ENCODE peak calls at places on chromosomes 4 and X, in six cellular contexts. S is caudate nucleus, D is A172, M is lung, A is WTC11, L is NCI-H748 treated with DMSO at 0.1 percent for 48 hours. Y is an unnamed sample.

GRCh38 chrX:97524997-97525396 is 641.3 kb downstream of the RPA4 start:
- DNase-seq in S (no peak), D (peak), M (no peak), A (no peak), L (no peak), Y (no peak)

GRCh38 chr4:98447648-98448047 is 186.5 kb downstream of the RAP1GDS1 start:
- DNase-seq in S (no peak), D (no peak), M (no peak), A (peak), L (no peak), Y (no peak)

GRCh38 chr4:15755321-15755750 is 22.8 kb upstream of the CD38 start:
- DNase-seq in S (no peak), D (peak), M (no peak), A (no peak), L (no peak), Y (no peak)

GRCh38 chr4:62460329-62460728 is 1260.2 kb downstream of the ADGRL3 start:
- DNase-seq in S (no peak), D (peak), M (no peak), A (no peak), L (no peak), Y (no peak)

GRCh38 chr4:1488357-1488756 is 82.1 kb upstream of the NKX1-1 start:
- DNase-seq in S (no peak), D (no peak), M (no peak), A (no peak), L (no peak), Y (no peak)

GRCh38 chr4:86556791-86557415 is 37.2 kb upstream of the PTPN13 start:
- DNase-seq in S (no peak), D (peak), M (no peak), A (no peak), L (no peak), Y (no peak)

GRCh38 chr4:159719531-159719930 is 616.7 kb downstream of the RAPGEF2 start:
- DNase-seq in S (no peak), D (no peak), M (no peak), A (no peak), L (no peak), Y (no peak)

GRCh38 chr4:56821394-56822263 is at the start of gene SPINK2:
- DNase-seq in S (no peak), D (no peak), M (peak), A (peak), L (peak), Y (no peak)

GRCh38 chr4:11426716-11427115 is 2.0 kb downstream of the HS3ST1 start:
- DNase-seq in S (no peak), D (no peak), M (no peak), A (no peak), L (no peak), Y (no peak)

GRCh38 chr4:13875160-13875559 is 247.6 kb upstream of the BOD1L1 start:
- DNase-seq in S (no peak), D (no peak), M (no peak), A (no peak), L (no peak), Y (no peak)

GRCh38 chr4:180913750-180914149 is 1329.5 kb upstream of the TENM3 start:
- DNase-seq in S (no peak), D (peak), M (no peak), A (no peak), L (no peak), Y (no peak)

GRCh38 chr4:109730294-109731051 is 603 bp upstream of the PLA2G12A start:
- DNase-seq in S (peak), D (peak), M (peak), A (peak), L (peak), Y (peak)

GRCh38 chr4:173527103-173527876 is 2.7 kb downstream of the HAND2 start:
- DNase-seq in S (no peak), D (no peak), M (no peak), A (peak), L (no peak), Y (no peak)

GRCh38 chr4:138736362-138736761 is 279.2 kb upstream of the NOCT start:
- DNase-seq in S (no peak), D (peak), M (no peak), A (no peak), L (no peak), Y (no peak)

GRCh38 chr4:80201326-80202151 is 4.2 kb downstream of the PRDM8 start:
- DNase-seq in S (no peak), D (no peak), M (no peak), A (peak), L (no peak), Y (no peak)

GRCh38 chrX:10189317-10190268 is 32.8 kb downstream of the CLCN4 start:
- DNase-seq in S (peak), D (peak), M (peak), A (peak), L (peak), Y (peak)

GRCh38 chr4:106583567-106583966 is 215.0 kb upstream of the GIMD1 start:
- DNase-seq in S (no peak), D (peak), M (no peak), A (no peak), L (no peak), Y (no peak)

GRCh38 chrX:15619053-15619772 is 18.5 kb upstream of the ACE2 start:
- DNase-seq in S (no peak), D (peak), M (no peak), A (no peak), L (no peak), Y (no peak)

GRCh38 chr4:189362364-189362763 is 578.3 kb upstream of the FRG1 start:
- DNase-seq in S (no peak), D (no peak), M (no peak), A (no peak), L (no peak), Y (no peak)

GRCh38 chr4:53786632-53787031 is 195.3 kb upstream of the LNX1 start:
- DNase-seq in S (no peak), D (no peak), M (no peak), A (no peak), L (no peak), Y (no peak)

GRCh38 chr4:36292551-36293188 is 11.3 kb downstream of the DTHD1 start:
- DNase-seq in S (no peak), D (no peak), M (no peak), A (no peak), L (no peak), Y (no peak)

GRCh38 chr4:9898596-9899345 is 117.3 kb downstream of the DRD5 start:
- DNase-seq in S (no peak), D (no peak), M (peak), A (peak), L (no peak), Y (peak)

GRCh38 chrX:149682956-149683947 is 28.6 kb upstream of the MAGEA11 start:
- DNase-seq in S (no peak), D (no peak), M (no peak), A (no peak), L (no peak), Y (no peak)

GRCh38 chr4:185589067-185589844 is 53.9 kb upstream of the PDLIM3 start:
- DNase-seq in S (no peak), D (peak), M (no peak), A (no peak), L (no peak), Y (no peak)

GRCh38 chr4:1253831-1254230 is 4.9 kb upstream of the CTBP1 start:
- DNase-seq in S (no peak), D (no peak), M (no peak), A (no peak), L (no peak), Y (no peak)

GRCh38 chr4:13750594-13750993 is 123.1 kb upstream of the BOD1L1 start:
- DNase-seq in S (no peak), D (peak), M (no peak), A (no peak), L (no peak), Y (no peak)

GRCh38 chr4:26877946-26878345 is 17.3 kb downstream of the STIM2 start:
- DNase-seq in S (no peak), D (no peak), M (no peak), A (no peak), L (no peak), Y (no peak)

GRCh38 chr4:69095301-69095731 is 958 bp upstream of the UGT2B7 start:
- DNase-seq in S (no peak), D (peak), M (no peak), A (no peak), L (no peak), Y (no peak)

GRCh38 chr4:154958621-154959358 is 177.7 kb downstream of the RBM46 start:
- DNase-seq in S (no peak), D (no peak), M (no peak), A (no peak), L (no peak), Y (no peak)

GRCh38 chr4:75848891-75849290 is 53.4 kb downstream of the PPEF2 start:
- DNase-seq in S (no peak), D (peak), M (no peak), A (no peak), L (no peak), Y (no peak)

GRCh38 chr4:114373508-114373907 is 225.1 kb upstream of the UGT8 start:
- DNase-seq in S (no peak), D (no peak), M (no peak), A (no peak), L (no peak), Y (no peak)

GRCh38 chrX:13398073-13398823 is 78.4 kb upstream of the ATXN3L start:
- DNase-seq in S (no peak), D (peak), M (peak), A (no peak), L (no peak), Y (peak)

Y was measured in right atrium auricular region.